ENCODE peak calls at places on chromosome 9, in seven cellular contexts. S is AG08396; F is Caki2; T is HuH-7.5; V is activated T-helper 2 cell treated with anti-CD3 and anti-CD28 coated beads, Interferon-gamma antibody, Interleukin-2, Interleukin-4, amounts not matched to agents 10 μg/mL and 5 μg/mL and 100 μg/mL, durations not matched to agents 14 hours and 24 hours and 36 hours; I is stromal cell of bone marrow; J is activated T-helper 1 cell treated with anti-CD3 and anti-CD28 coated beads, Interleukin-2, amount 50 U/mL, for 16 hours. W is an unnamed sample.

GRCh38 chr9:4084440-4084818 is 215.4 kb downstream of the GLIS3 start:
- DNase-seq in F (no peak), I (no peak), V (no peak), T (no peak), J (no peak), S (peak; percentile 30), W (no peak)

GRCh38 chr9:2281031-2281802 is 266.1 kb downstream of the SMARCA2 start:
- DNase-seq in V (no peak), T (no peak), I (no peak), S (peak; percentile 24), J (no peak), F (no peak), W (no peak)

GRCh38 chr9:135811796-135812195 is 95.5 kb downstream of the CAMSAP1 start:
- DNase-seq in S (no peak), I (no peak), V (no peak), F (no peak), T (no peak), J (no peak), W (no peak)

GRCh38 chr9:118640836-118641557 is 728.2 kb downstream of the BRINP1 start:
- DNase-seq in J (no peak), F (no peak), T (no peak), S (no peak), V (no peak), I (no peak), W (no peak)

GRCh38 chr9:4689687-4690104 is 10.3 kb downstream of the CDC37L1 start:
- DNase-seq in I (no peak), F (no peak), S (no peak), J (no peak), V (no peak), T (no peak), W (no peak)

GRCh38 chr9:88658311-88658822 is 123.4 kb downstream of the NXNL2 start:
- DNase-seq in T (no peak), S (no peak), I (peak; percentile 76), V (no peak), F (peak; percentile 88), J (no peak), W (no peak)

GRCh38 chr9:97740848-97741821 is 44.0 kb upstream of the XPA start:
- DNase-seq in T (peak; percentile 71), V (peak; percentile 16), F (no peak), S (peak; percentile 56), I (no peak), J (no peak), W (no peak)

GRCh38 chr9:16303506-16303905 is 567.0 kb downstream of the BNC2 start:
- DNase-seq in S (no peak), T (no peak), J (no peak), F (no peak), I (no peak), V (no peak), W (no peak)

GRCh38 chr9:89592963-89593775 is 11.6 kb upstream of the GADD45G start:
- DNase-seq in F (peak; percentile 27), J (no peak), V (no peak), T (peak; percentile 46), S (peak; percentile 42), I (no peak), W (no peak)

GRCh38 chr9:33209394-33209793 is 30.6 kb upstream of the SPINK4 start:
- DNase-seq in T (no peak), V (no peak), S (no peak), J (no peak), F (no peak), I (no peak), W (no peak)

GRCh38 chr9:36970007-36970888 is 63.8 kb downstream of the PAX5 start:
- DNase-seq in I (no peak), J (no peak), F (peak; percentile 44), S (no peak), V (no peak), T (no peak), W (no peak)

GRCh38 chr9:99449726-99450125 is 227.6 kb downstream of the SEC61B start:
- DNase-seq in T (no peak), J (no peak), S (no peak), F (no peak), I (no peak), V (no peak), W (no peak)

GRCh38 chr9:133428579-133429215 is 6.5 kb downstream of the ADAMTS13 start:
- DNase-seq in T (peak; percentile 89), I (no peak), F (no peak), V (no peak), S (peak; percentile 51), J (no peak), W (no peak)

GRCh38 chr9:93942176-93942575 is 13.0 kb downstream of the BARX1 start:
- DNase-seq in T (no peak), V (no peak), F (no peak), J (no peak), I (no peak), S (no peak), W (no peak)

GRCh38 chr9:131739988-131740648 is at the start of gene RAPGEF1:
- DNase-seq in F (no peak), T (peak; percentile 89), S (peak; percentile 91), I (no peak), V (peak; percentile 82), J (peak; percentile 82), W (no peak)

GRCh38 chr9:130106860-130107848 is 53.4 kb downstream of the GPR107 start:
- DNase-seq in F (peak; percentile 58), J (peak; percentile 68), T (peak; percentile 72), S (peak; percentile 74), V (peak; percentile 63), I (peak; percentile 67), W (peak; percentile 81)

GRCh38 chr9:32738501-32739172 is 44.7 kb upstream of the TMEM215 start:
- DNase-seq in I (no peak), S (no peak), T (no peak), J (no peak), F (no peak), V (no peak), W (no peak)

GRCh38 chr9:125534934-125535701 is 171.9 kb downstream of the MAPKAP1 start:
- DNase-seq in V (no peak), S (no peak), F (peak; percentile 75), I (no peak), T (no peak), J (no peak), W (no peak)

GRCh38 chr9:129654641-129655040 is 10.8 kb upstream of the PRRX2 start:
- DNase-seq in I (no peak), T (no peak), V (no peak), F (no peak), S (no peak), J (no peak), W (no peak)

GRCh38 chr9:79166005-79166404 is 405.8 kb upstream of the TLE4 start:
- DNase-seq in I (no peak), V (no peak), S (no peak), J (no peak), T (no peak), F (no peak), W (no peak)

GRCh38 chr9:108477538-108478006 is 378.2 kb downstream of the ACTL7B start:
- DNase-seq in S (no peak), I (peak; percentile 74), F (no peak), J (no peak), T (no peak), V (no peak), W (no peak)

GRCh38 chr9:25677301-25678146 is 720 bp downstream of the TUSC1 start:
- DNase-seq in T (peak; percentile 8), I (peak; percentile 58), S (peak; percentile 86), F (peak; percentile 85), V (no peak), J (no peak), W (peak; percentile 25)

GRCh38 chr9:77981332-77981731 is 50.3 kb downstream of the GNAQ start:
- DNase-seq in S (peak; percentile 20), V (no peak), J (no peak), T (no peak), F (peak; percentile 63), I (no peak), W (no peak)

GRCh38 chr9:137148661-137149060 is 9.7 kb downstream of the GRIN1 start:
- DNase-seq in S (no peak), I (no peak), J (no peak), T (no peak), V (no peak), F (no peak), W (no peak)

GRCh38 chr9:129146441-129146933 is 31.6 kb downstream of the IER5L start:
- DNase-seq in J (no peak), T (no peak), F (no peak), V (no peak), S (no peak), I (no peak), W (peak; percentile 17)

GRCh38 chr9:75086443-75087278 is 1.3 kb downstream of the NMRK1 start:
- DNase-seq in V (no peak), I (no peak), S (no peak), F (no peak), J (no peak), T (no peak), W (no peak)

GRCh38 chr9:108382267-108382666 is 473.5 kb downstream of the ACTL7B start:
- DNase-seq in I (no peak), J (no peak), S (no peak), T (no peak), F (no peak), V (no peak), W (no peak)

GRCh38 chr9:134770972-134771971 is 109.3 kb upstream of the FCN2 start:
- DNase-seq in F (no peak), V (no peak), J (no peak), T (no peak), S (no peak), I (no peak), W (no peak)

GRCh38 chr9:37212435-37212834 is 92.1 kb downstream of the ZCCHC7 start:
- DNase-seq in T (no peak), V (no peak), S (no peak), J (no peak), I (no peak), F (no peak), W (no peak)

GRCh38 chr9:37994639-37995347 is 74.2 kb downstream of the SHB start:
- DNase-seq in I (peak; percentile 49), J (no peak), T (no peak), F (peak; percentile 61), S (peak; percentile 68), V (peak; percentile 20), W (peak; percentile 92)

GRCh38 chr9:88657893-88658292 is 122.9 kb downstream of the NXNL2 start:
- DNase-seq in V (no peak), T (no peak), S (no peak), F (no peak), J (no peak), I (no peak), W (no peak)

GRCh38 chr9:123929177-123929869 is 603 bp downstream of the DENND1A start:
- DNase-seq in V (no peak), I (no peak), J (peak; percentile 15), F (peak; percentile 25), S (peak; percentile 25), T (peak; percentile 51), W (peak; percentile 58)

GRCh38 chr9:132020845-132021510 is 58.7 kb downstream of the MED27 start:
- DNase-seq in J (no peak), F (no peak), S (no peak), V (no peak), I (no peak), T (no peak), W (no peak)

W was measured in nucleus accumbens.